ENCODE peak calls at places on chromosomes 2 and 18, in seven cellular contexts. O is lower lobe of right lung, M is MM.1S, W is brain microvascular endothelial cell, H is GM12865, B is cardiac fibroblast, D is kidney. Q is an unnamed sample.

GRCh38 chr2:171154348-171154747 is 6.3 kb downstream of the TLK1 start:
- DNase-seq in O (no peak), M (no peak), W (no peak), H (no peak), B (no peak), D (no peak), Q (no peak)

GRCh38 chr18:77102246-77103040 is 30.1 kb downstream of the MBP start:
- DNase-seq in O (no peak), M (peak; percentile 81), W (peak; percentile 57), H (peak; percentile 89), B (peak; percentile 91), D (no peak), Q (peak; percentile 92)

GRCh38 chr2:144517825-144518699 is 1.9 kb downstream of the ZEB2 start:
- DNase-seq in O (no peak), M (no peak), W (peak; percentile 39), H (no peak), B (no peak), D (no peak), Q (peak; percentile 43)

GRCh38 chr2:12430036-12430795 is 286.5 kb upstream of the TRIB2 start:
- DNase-seq in O (no peak), M (no peak), W (peak; percentile 71), H (no peak), B (peak; percentile 38), D (no peak), Q (peak; percentile 66)

GRCh38 chr2:238430781-238431180 is 4.1 kb downstream of the ASB1 start:
- DNase-seq in O (no peak), M (no peak), W (no peak), H (no peak), B (no peak), D (no peak), Q (no peak)

GRCh38 chr18:64749884-64750283 is 601.0 kb upstream of the LINC00305 start:
- DNase-seq in O (no peak), M (no peak), W (no peak), H (no peak), B (no peak), D (no peak), Q (no peak)

GRCh38 chr18:57128229-57128911 is 18.5 kb upstream of the BOD1L2 start:
- DNase-seq in O (no peak), M (no peak), W (no peak), H (no peak), B (no peak), D (no peak), Q (no peak)

GRCh38 chr2:101731221-101732054 is 33.9 kb downstream of the MAP4K4 start:
- DNase-seq in O (no peak), M (no peak), W (no peak), H (no peak), B (no peak), D (no peak), Q (no peak)

GRCh38 chr2:64523667-64524603 is at the start of gene AFTPH:
- DNase-seq in O (peak; percentile 99), M (peak; percentile 99), W (peak; percentile 98), H (peak; percentile 99), B (peak; percentile 99), D (peak; percentile 100), Q (peak; percentile 98)

GRCh38 chr2:134232868-134233732 is 20.8 kb upstream of the MGAT5 start:
- DNase-seq in O (no peak), M (peak; percentile 89), W (peak; percentile 44), H (peak; percentile 70), B (no peak), D (no peak), Q (no peak)

GRCh38 chr2:173652731-173653426 is 298.2 kb downstream of the CDCA7 start:
- DNase-seq in O (no peak), M (no peak), W (peak; percentile 96), H (no peak), B (peak; percentile 92), D (no peak), Q (peak; percentile 91)

GRCh38 chr18:48892146-48892855 is 58.5 kb downstream of the SMAD7 start:
- DNase-seq in O (no peak), M (no peak), W (no peak), H (no peak), B (no peak), D (no peak), Q (no peak)

GRCh38 chr2:9103663-9104277 is 100.3 kb upstream of the MBOAT2 start:
- DNase-seq in O (no peak), M (no peak), W (no peak), H (no peak), B (no peak), D (no peak), Q (no peak)

GRCh38 chr18:49725809-49726514 is 87.4 kb downstream of the ACAA2 start:
- DNase-seq in O (no peak), M (no peak), W (peak; percentile 99), H (no peak), B (peak; percentile 99), D (no peak), Q (peak; percentile 93)

GRCh38 chr2:202122975-202123765 is 50.1 kb downstream of the KIAA2012 start:
- DNase-seq in O (no peak), M (no peak), W (no peak), H (no peak), B (no peak), D (no peak), Q (peak; percentile 66)
- H3K4me3 ChIP-seq in O (no peak overlapping the region), M (no peak overlapping the region), W (no peak overlapping the region), H (no peak overlapping the region), B (no peak overlapping the region), D (no peak overlapping the region), Q (no peak overlapping the region)

GRCh38 chr2:23388756-23389514 is 4.0 kb downstream of the KLHL29 start:
- DNase-seq in O (no peak), M (no peak), W (no peak), H (no peak), B (no peak), D (no peak), Q (no peak)

GRCh38 chr2:23387221-23387550 is 2.2 kb downstream of the KLHL29 start:
- DNase-seq in O (no peak), M (no peak), W (no peak), H (no peak), B (no peak), D (no peak), Q (no peak)

GRCh38 chr2:23387849-23388248 is 2.9 kb downstream of the KLHL29 start:
- DNase-seq in O (no peak), M (no peak), W (no peak), H (no peak), B (no peak), D (no peak), Q (no peak)

GRCh38 chr2:23386422-23387220 is 1.6 kb downstream of the KLHL29 start:
- DNase-seq in O (peak; percentile 57), M (no peak), W (no peak), H (peak; percentile 43), B (peak; percentile 28), D (peak; percentile 80), Q (peak; percentile 33)

DNA sequence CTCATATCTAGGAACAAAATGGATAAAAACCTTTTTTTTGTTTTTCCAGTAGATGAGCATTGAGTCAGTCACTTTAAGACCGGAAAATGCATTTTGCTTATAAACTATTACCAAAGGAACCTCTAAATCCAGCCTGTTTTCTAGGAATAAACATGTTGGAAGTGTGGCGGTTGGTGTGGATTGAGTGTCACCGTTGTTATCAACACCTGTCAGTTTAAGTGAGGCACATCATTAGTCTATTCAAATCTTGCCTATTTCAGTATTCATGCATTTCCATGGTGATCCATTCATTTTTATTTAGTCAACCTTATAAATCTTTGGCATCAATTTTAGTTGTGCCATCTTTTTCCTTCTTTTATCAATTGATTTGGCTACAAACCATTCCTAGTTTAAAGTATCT is 3.3 kb downstream of the KLHL29 start:
- DNase-seq in O (no peak), M (no peak), W (no peak), H (no peak), B (no peak), D (no peak), Q (no peak)
- TF ChIP-seq CTCF in O (no peak), M (no peak), W (no peak), H (no peak), B (no peak), D (no peak), Q (no peak)

DNA sequence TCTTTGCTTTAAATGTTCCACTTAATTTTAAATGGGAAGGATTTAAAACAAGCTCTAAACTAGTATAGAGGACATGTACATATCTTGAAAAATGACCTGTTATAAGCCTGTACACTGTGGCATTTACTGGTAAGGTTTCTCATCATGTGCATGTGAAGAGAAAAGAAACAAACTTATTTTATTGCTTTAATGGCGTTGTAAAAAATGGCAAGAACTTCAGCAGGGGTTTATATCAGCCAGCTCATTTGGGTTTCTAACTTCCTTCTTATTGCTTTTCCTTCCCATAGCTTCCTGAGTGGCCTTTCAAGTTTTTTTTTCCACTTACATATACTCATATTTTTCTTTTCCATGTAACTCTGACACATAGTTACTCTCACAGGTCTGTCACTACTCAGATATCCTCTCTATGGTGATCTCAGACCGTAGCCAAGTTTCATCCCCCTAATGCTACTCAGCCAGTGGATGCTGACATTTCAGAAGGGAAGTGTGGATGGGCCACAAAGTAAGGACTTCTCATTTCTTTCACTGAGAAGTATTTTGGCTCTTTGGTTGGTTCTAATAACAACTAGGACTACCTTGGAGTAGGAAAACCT is 198.2 kb downstream of the PARD3B start:
- DNase-seq in O (no peak), M (no peak), W (no peak), H (no peak), B (no peak), D (no peak), Q (no peak)
- H3K4me3 ChIP-seq in O (no peak overlapping the region), M (no peak overlapping the region), W (no peak overlapping the region), H (no peak overlapping the region), B (no peak overlapping the region), D (no peak overlapping the region), Q (no peak overlapping the region)

GRCh38 chr2:112768432-112768831 is 4.0 kb upstream of the CKAP2L start:
- DNase-seq in O (no peak), M (no peak), W (no peak), H (no peak), B (peak; percentile 19), D (no peak), Q (peak; percentile 79)
- TF ChIP-seq CTCF in O (no peak), M (no peak), W (no peak), H (no peak), B (peak; percentile 34), D (no peak), Q (peak; percentile 52)

GRCh38 chr2:158337018-158337417 is 119.5 kb downstream of the CCDC148 start:
- DNase-seq in O (no peak), M (no peak), W (no peak), H (no peak), B (no peak), D (no peak), Q (no peak)
- H3K4me3 ChIP-seq in O (no peak overlapping the region), M (no peak overlapping the region), W (no peak overlapping the region), H (no peak overlapping the region), B (no peak overlapping the region), D (no peak overlapping the region), Q (no peak overlapping the region)

DNA sequence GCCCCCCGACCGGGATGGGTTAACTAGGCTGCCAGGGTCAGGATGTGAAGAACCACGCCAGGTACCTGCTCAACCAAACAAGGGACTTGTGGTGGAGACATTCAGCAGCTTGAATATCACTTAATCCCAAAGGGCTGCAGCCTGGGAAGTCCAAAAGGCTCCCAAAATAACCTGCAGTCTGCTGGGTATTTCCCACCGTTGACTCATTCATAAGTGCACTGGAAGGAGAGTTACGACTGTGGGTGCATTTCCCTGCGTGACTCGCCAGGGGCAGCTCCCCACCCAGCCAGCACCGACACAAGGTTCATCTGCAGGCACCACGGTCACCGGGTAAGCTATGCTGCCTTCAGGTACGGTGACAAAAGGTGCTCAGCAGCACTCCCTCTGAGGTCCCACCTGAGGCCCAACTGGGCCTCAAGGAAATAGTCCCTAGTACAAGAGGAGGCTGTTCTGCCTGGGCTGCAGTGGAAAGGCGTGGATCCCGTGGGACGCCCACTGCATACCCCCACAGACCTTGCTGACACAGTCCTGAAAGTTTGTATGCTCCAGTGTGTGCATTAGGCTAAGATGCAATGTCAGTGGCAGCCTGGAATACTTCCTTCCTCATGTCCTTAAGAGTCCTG is 86.5 kb downstream of the UXS1 start:
- DNase-seq in O (no peak), M (no peak), W (peak; percentile 51), H (peak; percentile 79), B (no peak), D (no peak), Q (peak; percentile 35)
- TF ChIP-seq CTCF in O (peak; percentile 9), M (no peak), W (peak; percentile 40), H (peak; percentile 38), B (peak; percentile 47), D (peak; percentile 17), Q (peak; percentile 21)